ENCODE peak calls at places on chromosomes 5 and 9, in six cellular contexts. A, P, S, J, T and I are unnamed samples.

GRCh38 chr9:5488616-5489015 is 21.7 kb upstream of the PDCD1LG2 start:
- DNase-seq in J (no peak), A (no peak), S (no peak), P (no peak), T (no peak), I (no peak)

GRCh38 chr9:112921549-112921948 is 30.9 kb upstream of the SLC46A2 start:
- DNase-seq in S (no peak), P (no peak), A (no peak), T (no peak), J (peak; percentile 72), I (no peak)

GRCh38 chr5:96978812-96979449 is 43.1 kb downstream of the LNPEP start:
- DNase-seq in A (no peak), P (no peak), S (no peak), J (no peak), T (no peak), I (no peak)

GRCh38 chr5:141657937-141658545 is 6.8 kb upstream of the FCHSD1 start:
- DNase-seq in J (peak; percentile 36), P (no peak), S (peak; percentile 67), T (no peak), A (peak; percentile 31), I (no peak)

GRCh38 chr9:16619897-16620296 is 250.6 kb downstream of the BNC2 start:
- DNase-seq in J (no peak), S (no peak), P (no peak), T (no peak), A (no peak), I (no peak)

GRCh38 chr5:112703866-112704820 is 33.5 kb upstream of the APC start:
- DNase-seq in T (no peak), J (no peak), S (no peak), P (no peak), A (no peak), I (no peak)

GRCh38 chr5:96427823-96428222 is 5.2 kb downstream of the PCSK1 start:
- DNase-seq in S (no peak), P (no peak), J (peak; percentile 24), T (no peak), A (no peak), I (no peak)

GRCh38 chr9:134326754-134327526 is 685 bp downstream of the RXRA start:
- DNase-seq in J (peak; percentile 51), S (peak; percentile 76), P (no peak), A (no peak), T (no peak), I (no peak)

GRCh38 chr9:18490591-18491370 is 16.8 kb downstream of the ADAMTSL1 start:
- DNase-seq in J (no peak), S (no peak), A (no peak), P (no peak), T (no peak), I (no peak)

GRCh38 chr5:161572914-161573313 is 26.4 kb upstream of the GABRB2 start:
- DNase-seq in J (no peak), T (no peak), S (no peak), A (no peak), P (no peak), I (no peak)

GRCh38 chr9:86163503-86163902 is 64.1 kb upstream of the GOLM1 start:
- DNase-seq in S (no peak), J (no peak), P (no peak), T (no peak), A (no peak), I (no peak)

GRCh38 chr5:99949361-99949760 is 585.8 kb upstream of the FAM174A start:
- DNase-seq in S (no peak), A (peak; percentile 45), J (no peak), T (no peak), P (no peak), I (no peak)

GRCh38 chr5:54529565-54529964 is 12.0 kb downstream of the SNX18 start:
- DNase-seq in J (no peak), P (no peak), S (no peak), A (no peak), T (no peak), I (no peak)

GRCh38 chr5:127705120-127705892 is 2.1 kb downstream of the CCDC192 start:
- DNase-seq in T (no peak), S (no peak), A (no peak), J (peak; percentile 70), P (no peak), I (no peak)

GRCh38 chr9:127723450-127723849 is 7.6 kb downstream of the TTC16 start:
- DNase-seq in T (no peak), J (no peak), P (no peak), A (no peak), S (no peak), I (no peak)

GRCh38 chr5:26847041-26847736 is 191.2 kb downstream of the CDH9 start:
- DNase-seq in J (no peak), S (no peak), T (no peak), A (no peak), P (no peak), I (no peak)

GRCh38 chr5:54651482-54652076 is 134.0 kb downstream of the SNX18 start:
- DNase-seq in J (no peak), P (no peak), S (no peak), T (no peak), A (peak; percentile 85), I (no peak)

GRCh38 chr9:133954862-133955529 is 37.1 kb downstream of the VAV2 start:
- DNase-seq in J (no peak), P (no peak), T (no peak), A (no peak), S (no peak), I (no peak)

GRCh38 chr5:67985686-67986387 is 229.7 kb upstream of the PIK3R1 start:
- DNase-seq in P (no peak), J (no peak), T (no peak), A (no peak), S (no peak), I (no peak)

GRCh38 chr9:120655005-120655622 is 59.2 kb downstream of the MEGF9 start:
- DNase-seq in P (no peak), J (peak; percentile 6), S (peak; percentile 21), A (no peak), T (no peak), I (no peak)

GRCh38 chr5:6704361-6704851 is 8.8 kb upstream of the TENT4A start:
- DNase-seq in A (peak; percentile 81), P (no peak), J (peak; percentile 42), S (no peak), T (no peak), I (peak; percentile 84)

GRCh38 chr9:87479801-87480201 is 17.9 kb upstream of the DAPK1 start:
- DNase-seq in A (peak; percentile 72), T (no peak), S (peak; percentile 70), P (no peak), J (peak; percentile 96), I (no peak)

GRCh38 chr9:126499005-126499910 is 114.5 kb upstream of the LMX1B start:
- DNase-seq in A (peak; percentile 75), T (peak; percentile 45), J (peak; percentile 49), S (peak; percentile 79), P (no peak), I (peak; percentile 83)
- TF ChIP-seq CTCF in A (peak; percentile 100), T (peak; percentile 96), J (peak; percentile 95), S (peak; percentile 93), P (peak; percentile 100), I (peak; percentile 99)

GRCh38 chr9:136290508-136291000 is 13.3 kb downstream of the CCDC187 start:
- DNase-seq in J (no peak), A (no peak), S (no peak), T (no peak), P (no peak), I (no peak)

GRCh38 chr9:136292026-136292538 is 11.8 kb downstream of the CCDC187 start:
- DNase-seq in J (no peak), A (no peak), S (no peak), P (no peak), T (no peak), I (no peak)

GRCh38 chr9:136291306-136292025 is 12.4 kb downstream of the CCDC187 start:
- DNase-seq in S (no peak), T (no peak), J (no peak), A (no peak), P (no peak), I (no peak)

GRCh38 chr9:136287960-136288753 is 15.7 kb downstream of the CCDC187 start:
- DNase-seq in P (no peak), A (no peak), S (no peak), T (no peak), J (no peak), I (no peak)

DNA sequence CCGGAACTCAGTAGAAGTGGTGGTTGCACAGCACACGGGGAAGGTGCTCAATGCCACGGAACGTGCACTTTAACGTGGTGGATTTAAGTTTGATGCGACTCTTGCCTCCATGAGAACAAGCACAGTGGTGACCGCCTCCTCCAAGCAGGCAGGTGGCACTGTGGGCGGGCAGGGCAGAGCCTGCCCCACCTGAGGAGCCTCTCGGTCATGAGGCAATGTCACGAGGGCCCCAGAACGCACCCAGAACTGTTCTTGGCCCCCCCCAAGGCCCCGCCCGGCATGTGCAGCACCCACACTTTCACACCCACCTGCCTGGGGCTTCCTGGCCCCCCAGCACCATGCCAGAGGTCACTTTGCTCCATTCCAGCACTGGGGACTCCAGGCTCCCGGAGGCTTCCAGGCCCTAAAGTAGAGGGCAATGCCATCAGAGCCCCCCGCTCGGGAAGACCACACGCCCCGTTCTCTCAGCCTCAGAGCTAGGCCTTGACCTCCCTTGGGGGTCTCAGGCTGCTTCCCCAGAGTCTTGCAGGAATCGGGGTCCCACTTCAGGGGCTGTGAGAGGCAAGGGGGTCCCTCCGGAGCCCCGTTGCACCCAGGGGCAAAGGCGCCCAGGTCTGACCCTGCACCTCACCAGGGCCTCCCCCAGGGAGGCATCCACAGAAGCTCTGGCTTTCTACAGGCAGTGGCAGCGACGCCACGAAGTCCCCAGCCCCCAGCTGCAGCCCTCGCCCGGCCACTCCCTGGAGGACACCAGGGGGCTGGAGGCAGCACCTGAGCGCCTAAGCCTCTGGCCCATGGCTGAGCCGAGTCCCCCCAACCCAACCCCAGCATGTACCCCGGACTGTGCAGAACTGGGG is 14.0 kb downstream of the CCDC187 start:
- DNase-seq in J (no peak), P (no peak), A (no peak), S (no peak), T (no peak), I (no peak)
- TF ChIP-seq CTCF in J (no peak), P (no peak), A (no peak), S (no peak), T (no peak), I (no peak)

GRCh38 chr5:64784451-64785025 is 15.8 kb downstream of the CWC27 start:
- DNase-seq in S (no peak), P (peak; percentile 50), A (no peak), J (peak; percentile 81), T (peak; percentile 53), I (peak; percentile 87)
- TF ChIP-seq CTCF in S (peak; percentile 75), P (peak; percentile 97), A (peak; percentile 91), J (peak; percentile 64), T (peak; percentile 90), I (peak; percentile 90)

DNA sequence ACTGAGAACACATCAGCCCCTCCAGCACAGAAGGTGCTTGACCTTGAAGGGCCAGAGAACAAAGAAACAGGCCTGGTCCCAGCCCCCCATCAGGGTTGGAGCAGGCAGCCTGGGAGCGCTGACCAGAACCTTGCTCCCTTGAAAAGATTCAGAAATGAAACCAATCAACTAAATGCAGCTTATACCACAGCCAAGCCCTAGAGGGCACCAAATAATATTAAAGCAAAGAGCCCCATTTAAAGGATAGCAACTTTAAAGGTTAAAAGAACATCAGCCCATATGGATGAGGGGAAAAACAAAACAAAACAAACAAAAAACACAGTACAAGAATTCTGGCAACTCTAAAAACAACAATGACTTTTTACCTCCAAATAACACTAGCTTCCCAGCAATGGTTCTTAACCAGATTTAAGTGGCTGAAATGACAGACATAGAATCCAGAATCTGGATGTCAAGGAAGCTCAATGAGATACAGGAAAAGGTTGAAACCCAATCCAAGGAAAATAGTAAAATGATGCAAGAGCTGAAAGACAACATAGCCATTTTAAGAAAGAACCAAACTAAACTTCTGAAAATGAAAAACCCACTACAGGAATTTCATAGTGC is 471.9 kb downstream of the MTRR start:
- DNase-seq in J (peak; percentile 6), T (no peak), S (no peak), P (no peak), A (no peak), I (no peak)
- TF ChIP-seq CTCF in J (peak; percentile 49), T (peak; percentile 47), S (peak; percentile 21), P (peak; percentile 66), A (peak; percentile 50), I (peak; percentile 69)